ENCODE peak calls at places on chromosomes 2 and 18, in ten cellular contexts. Q is dorsolateral prefrontal cortex, O is H9, K is endothelial cell, J is ecto neural progenitor cell, W is activated T-helper 1 cell treated with Interleukin-2 at 50 U/mL for 16 hours, B is astrocyte of the cerebellum, D is ACHN, X is GM13976, U is NCI-H1436 treated with DMSO at 0.1 percent for 48 hours. P is an unnamed sample.

GRCh38 chr2:238848941-238849853 is 1.3 kb downstream of the TWIST2 start:
- DNase-seq in Q (no peak), O (peak; percentile 49), K (no peak), J (no peak), W (no peak), B (no peak), D (no peak), X (no peak), U (no peak), P (peak; percentile 38)

GRCh38 chr2:109383505-109384307 is 230.1 kb downstream of the SEPTIN10 start:
- DNase-seq in Q (peak; percentile 10), O (no peak), K (no peak), J (peak; percentile 23), W (no peak), B (no peak), D (no peak), X (no peak), U (no peak), P (no peak)

GRCh38 chr18:33826151-33826550 is 248.1 kb downstream of the ASXL3 start:
- DNase-seq in Q (no peak), O (no peak), K (no peak), J (no peak), W (no peak), B (no peak), D (no peak), X (no peak), U (peak; percentile 34), P (no peak)

GRCh38 chr18:12336887-12337286 is 28.8 kb downstream of the TUBB6 start:
- DNase-seq in Q (no peak), O (no peak), K (no peak), J (no peak), W (no peak), B (no peak), D (peak; percentile 23), X (no peak), U (no peak), P (peak; percentile 29)

GRCh38 chr18:70840649-70841048 is 551.8 kb downstream of the SOCS6 start:
- DNase-seq in Q (no peak), O (no peak), K (no peak), J (no peak), W (no peak), B (no peak), D (no peak), X (no peak), U (no peak), P (no peak)

GRCh38 chr2:159982270-159982669 is 80.1 kb downstream of the PLA2R1 start:
- DNase-seq in Q (no peak), O (no peak), K (no peak), J (no peak), W (no peak), B (peak; percentile 87), D (peak; percentile 35), X (no peak), U (no peak), P (peak; percentile 34)

GRCh38 chr18:48408111-48408726 is 964 bp downstream of the ZBTB7C start:
- DNase-seq in Q (no peak), O (no peak), K (peak; percentile 14), J (no peak), W (no peak), B (no peak), D (no peak), X (peak; percentile 34), U (no peak), P (peak; percentile 47)

GRCh38 chr2:43023791-43024514 is 202.5 kb downstream of the ZFP36L2 start:
- DNase-seq in Q (no peak), O (no peak), K (no peak), J (no peak), W (no peak), B (no peak), D (no peak), X (no peak), U (no peak), P (no peak)

GRCh38 chr18:62856294-62856693 is 141.0 kb downstream of the PHLPP1 start:
- DNase-seq in Q (no peak), O (no peak), K (no peak), J (no peak), W (no peak), B (no peak), D (no peak), X (no peak), U (no peak), P (no peak)

GRCh38 chr18:867257-867656 is 37.4 kb upstream of the ADCYAP1 start:
- DNase-seq in Q (no peak), O (no peak), K (no peak), J (no peak), W (no peak), B (no peak), D (no peak), X (no peak), U (no peak), P (no peak)

GRCh38 chr2:36511858-36512630 is 85.9 kb downstream of the FEZ2 start:
- DNase-seq in Q (no peak), O (no peak), K (no peak), J (no peak), W (no peak), B (no peak), D (no peak), X (peak; percentile 31), U (no peak), P (no peak)

GRCh38 chr2:195370167-195370943 is 286.7 kb upstream of the SLC39A10 start:
- DNase-seq in Q (no peak), O (no peak), K (no peak), J (no peak), W (no peak), B (no peak), D (no peak), X (no peak), U (no peak), P (no peak)

GRCh38 chr2:205636549-205636948 is 45.8 kb upstream of the NRP2 start:
- DNase-seq in Q (no peak), O (no peak), K (no peak), J (no peak), W (no peak), B (no peak), D (no peak), X (no peak), U (no peak), P (no peak)

GRCh38 chr2:96321230-96322103 is 3.6 kb upstream of the ITPRIPL1 start:
- DNase-seq in Q (no peak), O (peak; percentile 72), K (peak; percentile 53), J (peak; percentile 80), W (peak; percentile 72), B (no peak), D (peak; percentile 87), X (peak; percentile 89), U (no peak), P (peak; percentile 80)

GRCh38 chr2:24228470-24228869 is 53.6 kb downstream of the FAM228A start:
- DNase-seq in Q (no peak), O (no peak), K (no peak), J (no peak), W (no peak), B (no peak), D (peak; percentile 38), X (peak; percentile 30), U (no peak), P (peak; percentile 43)

GRCh38 chr2:207315131-207315530 is 149.4 kb upstream of the KLF7 start:
- DNase-seq in Q (no peak), O (no peak), K (no peak), J (no peak), W (no peak), B (no peak), D (no peak), X (no peak), U (peak; percentile 57), P (no peak)

GRCh38 chr2:73877071-73877802 is 15.6 kb upstream of the ACTG2 start:
- DNase-seq in Q (no peak), O (no peak), K (no peak), J (no peak), W (no peak), B (no peak), D (no peak), X (no peak), U (no peak), P (peak; percentile 39)

GRCh38 chr18:32056613-32057358 is 34.9 kb upstream of the RNF138 start:
- DNase-seq in Q (no peak), O (no peak), K (no peak), J (no peak), W (no peak), B (no peak), D (no peak), X (no peak), U (no peak), P (no peak)

GRCh38 chr18:22015156-22015555 is 154.2 kb upstream of the GATA6 start:
- DNase-seq in Q (no peak), O (no peak), K (no peak), J (no peak), W (no peak), B (no peak), D (no peak), X (no peak), U (no peak), P (no peak)

GRCh38 chr2:236562434-236562833 is 7.2 kb upstream of the ACKR3 start:
- DNase-seq in Q (no peak), O (no peak), K (no peak), J (no peak), W (no peak), B (no peak), D (peak; percentile 42), X (no peak), U (no peak), P (peak; percentile 56)

GRCh38 chr2:170533156-170533555 is 182.0 kb upstream of the SP5 start:
- DNase-seq in Q (no peak), O (no peak), K (no peak), J (no peak), W (no peak), B (no peak), D (no peak), X (no peak), U (no peak), P (no peak)

GRCh38 chr18:58172031-58172430 is 128.0 kb downstream of the NEDD4L start:
- DNase-seq in Q (no peak), O (peak; percentile 17), K (no peak), J (no peak), W (no peak), B (no peak), D (no peak), X (no peak), U (no peak), P (no peak)

GRCh38 chr2:131029812-131030211 is 63.4 kb downstream of the FAM168B start:
- DNase-seq in Q (no peak), O (no peak), K (no peak), J (peak; percentile 32), W (no peak), B (no peak), D (no peak), X (no peak), U (no peak), P (no peak)

GRCh38 chr18:12233378-12233777 is 20.8 kb upstream of the CIDEA start:
- DNase-seq in Q (no peak), O (no peak), K (no peak), J (no peak), W (no peak), B (no peak), D (no peak), X (no peak), U (no peak), P (no peak)

GRCh38 chr18:48763714-48764100 is 187.1 kb downstream of the SMAD7 start:
- DNase-seq in Q (no peak), O (no peak), K (no peak), J (no peak), W (no peak), B (no peak), D (no peak), X (no peak), U (no peak), P (no peak)

GRCh38 chr18:21680148-21680547 is 24.4 kb downstream of the ABHD3 start:
- DNase-seq in Q (no peak), O (no peak), K (no peak), J (no peak), W (no peak), B (no peak), D (no peak), X (no peak), U (no peak), P (no peak)

GRCh38 chr2:10210336-10210735 is 87.8 kb downstream of the RRM2 start:
- DNase-seq in Q (no peak), O (no peak), K (no peak), J (no peak), W (no peak), B (no peak), D (no peak), X (no peak), U (no peak), P (no peak)

GRCh38 chr18:58117685-58118403 is 73.8 kb downstream of the NEDD4L start:
- DNase-seq in Q (peak; percentile 63), O (no peak), K (no peak), J (no peak), W (no peak), B (peak; percentile 49), D (peak; percentile 60), X (no peak), U (no peak), P (no peak)

P was measured in left kidney.